ENCODE peak calls at places on chromosomes 16 and 17, in seven cellular contexts. One of them, this sample, is unnamed.

GRCh38 chr17:20059728-20060188 is 50.6 kb downstream of the SPECC1 start:
- DNase-seq in brain microvascular endothelial cell: no peak
- DNase-seq in NCI-H1105: no peak
- DNase-seq in NCI-H226: no peak
- DNase-seq in activated CD4-positive, alpha-beta T cell treated with anti-CD3 and anti-CD28 coated beads for 48 hours: no peak
- DNase-seq in GM03348: no peak
- DNase-seq in activated T-cell treated with anti-CD3 and anti-CD28 coated beads, Interleukin-2, amount 50 U/mL, for 72 hours: no peak
- DNase-seq in this sample: no peak

GRCh38 chr16:67954421-67955196 is 10.7 kb upstream of the LCAT start:
- DNase-seq in brain microvascular endothelial cell: no peak
- DNase-seq in NCI-H1105: no peak
- DNase-seq in NCI-H226: peak
- DNase-seq in activated CD4-positive, alpha-beta T cell treated with anti-CD3 and anti-CD28 coated beads for 48 hours: no peak
- DNase-seq in GM03348: no peak
- DNase-seq in activated T-cell treated with anti-CD3 and anti-CD28 coated beads, Interleukin-2, amount 50 U/mL, for 72 hours: no peak
- DNase-seq in this sample: no peak

GRCh38 chr16:15950167-15950854 is 895 bp downstream of the ABCC1 start:
- DNase-seq in brain microvascular endothelial cell: peak
- DNase-seq in NCI-H1105: peak
- DNase-seq in NCI-H226: no peak
- DNase-seq in activated CD4-positive, alpha-beta T cell treated with anti-CD3 and anti-CD28 coated beads for 48 hours: peak
- DNase-seq in GM03348: peak
- DNase-seq in activated T-cell treated with anti-CD3 and anti-CD28 coated beads, Interleukin-2, amount 50 U/mL, for 72 hours: peak
- DNase-seq in this sample: no peak

GRCh38 chr17:44307387-44308186 is 814 bp upstream of the RUNDC3A start:
- DNase-seq in brain microvascular endothelial cell: no peak
- DNase-seq in NCI-H1105: peak
- DNase-seq in NCI-H226: peak
- DNase-seq in activated CD4-positive, alpha-beta T cell treated with anti-CD3 and anti-CD28 coated beads for 48 hours: no peak
- DNase-seq in GM03348: peak
- DNase-seq in activated T-cell treated with anti-CD3 and anti-CD28 coated beads, Interleukin-2, amount 50 U/mL, for 72 hours: no peak
- DNase-seq in this sample: no peak

GRCh38 chr17:62775876-62776275 is 32.2 kb downstream of the MARCHF10 start:
- DNase-seq in brain microvascular endothelial cell: no peak
- DNase-seq in NCI-H1105: no peak
- DNase-seq in NCI-H226: no peak
- DNase-seq in activated CD4-positive, alpha-beta T cell treated with anti-CD3 and anti-CD28 coated beads for 48 hours: no peak
- DNase-seq in GM03348: no peak
- DNase-seq in activated T-cell treated with anti-CD3 and anti-CD28 coated beads, Interleukin-2, amount 50 U/mL, for 72 hours: no peak
- DNase-seq in this sample: peak

GRCh38 chr16:1991135-1991551 is 1.4 kb downstream of the SYNGR3 start:
- DNase-seq in brain microvascular endothelial cell: no peak
- DNase-seq in NCI-H1105: no peak
- DNase-seq in NCI-H226: no peak
- DNase-seq in activated CD4-positive, alpha-beta T cell treated with anti-CD3 and anti-CD28 coated beads for 48 hours: no peak
- DNase-seq in GM03348: no peak
- DNase-seq in activated T-cell treated with anti-CD3 and anti-CD28 coated beads, Interleukin-2, amount 50 U/mL, for 72 hours: peak
- DNase-seq in this sample: no peak

GRCh38 chr17:77107506-77108433 is 33.0 kb upstream of the SEC14L1 start:
- DNase-seq in brain microvascular endothelial cell: peak
- DNase-seq in NCI-H1105: no peak
- DNase-seq in NCI-H226: no peak
- DNase-seq in activated CD4-positive, alpha-beta T cell treated with anti-CD3 and anti-CD28 coated beads for 48 hours: peak
- DNase-seq in GM03348: peak
- DNase-seq in activated T-cell treated with anti-CD3 and anti-CD28 coated beads, Interleukin-2, amount 50 U/mL, for 72 hours: peak
- DNase-seq in this sample: no peak

GRCh38 chr16:19882186-19882585 is 2.5 kb downstream of the GPRC5B start:
- DNase-seq in brain microvascular endothelial cell: no peak
- DNase-seq in NCI-H1105: no peak
- DNase-seq in NCI-H226: no peak
- DNase-seq in activated CD4-positive, alpha-beta T cell treated with anti-CD3 and anti-CD28 coated beads for 48 hours: no peak
- DNase-seq in GM03348: no peak
- DNase-seq in activated T-cell treated with anti-CD3 and anti-CD28 coated beads, Interleukin-2, amount 50 U/mL, for 72 hours: no peak
- DNase-seq in this sample: no peak

GRCh38 chr16:57194512-57194911 is 8.4 kb downstream of the RSPRY1 start:
- DNase-seq in brain microvascular endothelial cell: peak
- DNase-seq in NCI-H1105: no peak
- DNase-seq in NCI-H226: peak
- DNase-seq in activated CD4-positive, alpha-beta T cell treated with anti-CD3 and anti-CD28 coated beads for 48 hours: no peak
- DNase-seq in GM03348: peak
- DNase-seq in activated T-cell treated with anti-CD3 and anti-CD28 coated beads, Interleukin-2, amount 50 U/mL, for 72 hours: no peak
- DNase-seq in this sample: no peak

GRCh38 chr17:82920150-82920549 is 80.3 kb upstream of the ZNF750 start:
- DNase-seq in brain microvascular endothelial cell: no peak
- DNase-seq in NCI-H1105: no peak
- DNase-seq in NCI-H226: no peak
- DNase-seq in activated CD4-positive, alpha-beta T cell treated with anti-CD3 and anti-CD28 coated beads for 48 hours: no peak
- DNase-seq in GM03348: no peak
- DNase-seq in activated T-cell treated with anti-CD3 and anti-CD28 coated beads, Interleukin-2, amount 50 U/mL, for 72 hours: no peak
- DNase-seq in this sample: no peak

GRCh38 chr17:62017912-62018311 is 47.2 kb downstream of the MED13 start:
- DNase-seq in brain microvascular endothelial cell: no peak
- DNase-seq in NCI-H1105: no peak
- DNase-seq in NCI-H226: peak
- DNase-seq in activated CD4-positive, alpha-beta T cell treated with anti-CD3 and anti-CD28 coated beads for 48 hours: no peak
- DNase-seq in GM03348: peak
- DNase-seq in activated T-cell treated with anti-CD3 and anti-CD28 coated beads, Interleukin-2, amount 50 U/mL, for 72 hours: no peak
- DNase-seq in this sample: no peak

GRCh38 chr16:76696876-76697275 is 419.7 kb downstream of the CNTNAP4 start:
- DNase-seq in brain microvascular endothelial cell: no peak
- DNase-seq in NCI-H1105: no peak
- DNase-seq in NCI-H226: no peak
- DNase-seq in activated CD4-positive, alpha-beta T cell treated with anti-CD3 and anti-CD28 coated beads for 48 hours: no peak
- DNase-seq in GM03348: no peak
- DNase-seq in activated T-cell treated with anti-CD3 and anti-CD28 coated beads, Interleukin-2, amount 50 U/mL, for 72 hours: no peak
- DNase-seq in this sample: no peak

GRCh38 chr16:600781-601180 is 10.9 kb downstream of the RAB40C start:
- DNase-seq in brain microvascular endothelial cell: no peak
- DNase-seq in NCI-H1105: no peak
- DNase-seq in NCI-H226: no peak
- DNase-seq in activated CD4-positive, alpha-beta T cell treated with anti-CD3 and anti-CD28 coated beads for 48 hours: no peak
- DNase-seq in GM03348: no peak
- DNase-seq in activated T-cell treated with anti-CD3 and anti-CD28 coated beads, Interleukin-2, amount 50 U/mL, for 72 hours: no peak
- DNase-seq in this sample: no peak

GRCh38 chr16:10871157-10871991 is 5.6 kb upstream of the CIITA start:
- DNase-seq in brain microvascular endothelial cell: peak
- DNase-seq in NCI-H1105: no peak
- DNase-seq in NCI-H226: peak
- DNase-seq in activated CD4-positive, alpha-beta T cell treated with anti-CD3 and anti-CD28 coated beads for 48 hours: peak
- DNase-seq in GM03348: peak
- DNase-seq in activated T-cell treated with anti-CD3 and anti-CD28 coated beads, Interleukin-2, amount 50 U/mL, for 72 hours: peak
- DNase-seq in this sample: peak

GRCh38 chr17:70319516-70319915 is 150.2 kb downstream of the KCNJ2 start:
- DNase-seq in brain microvascular endothelial cell: no peak
- DNase-seq in NCI-H1105: no peak
- DNase-seq in NCI-H226: no peak
- DNase-seq in activated CD4-positive, alpha-beta T cell treated with anti-CD3 and anti-CD28 coated beads for 48 hours: no peak
- DNase-seq in GM03348: no peak
- DNase-seq in activated T-cell treated with anti-CD3 and anti-CD28 coated beads, Interleukin-2, amount 50 U/mL, for 72 hours: no peak
- DNase-seq in this sample: no peak

GRCh38 chr16:49644143-49644460 is 211.8 kb downstream of the ZNF423 start:
- DNase-seq in brain microvascular endothelial cell: no peak
- DNase-seq in NCI-H1105: no peak
- DNase-seq in NCI-H226: peak
- DNase-seq in activated CD4-positive, alpha-beta T cell treated with anti-CD3 and anti-CD28 coated beads for 48 hours: no peak
- DNase-seq in GM03348: peak
- DNase-seq in activated T-cell treated with anti-CD3 and anti-CD28 coated beads, Interleukin-2, amount 50 U/mL, for 72 hours: no peak
- DNase-seq in this sample: no peak

GRCh38 chr17:27378482-27379200 is 77.6 kb upstream of the KSR1 start:
- DNase-seq in brain microvascular endothelial cell: no peak
- DNase-seq in NCI-H1105: no peak
- DNase-seq in NCI-H226: no peak
- DNase-seq in activated CD4-positive, alpha-beta T cell treated with anti-CD3 and anti-CD28 coated beads for 48 hours: no peak
- DNase-seq in GM03348: no peak
- DNase-seq in activated T-cell treated with anti-CD3 and anti-CD28 coated beads, Interleukin-2, amount 50 U/mL, for 72 hours: no peak
- DNase-seq in this sample: no peak

GRCh38 chr16:14286381-14287230 is 215.5 kb downstream of the MRTFB start:
- DNase-seq in brain microvascular endothelial cell: no peak
- DNase-seq in NCI-H1105: no peak
- DNase-seq in NCI-H226: no peak
- DNase-seq in activated CD4-positive, alpha-beta T cell treated with anti-CD3 and anti-CD28 coated beads for 48 hours: no peak
- DNase-seq in GM03348: no peak
- DNase-seq in activated T-cell treated with anti-CD3 and anti-CD28 coated beads, Interleukin-2, amount 50 U/mL, for 72 hours: no peak
- DNase-seq in this sample: no peak